ENCODE peak calls at places on chromosomes 16 and 17, in five cellular contexts. One of them, this sample, is unnamed.
A peak's percentile ranks its signal among the peaks of the same experiment; 100 is the strongest.

GRCh38 chr17:61000911-61001310 is 323.3 kb downstream of the BCAS3 start:
- DNase-seq in CD8-positive, alpha-beta T cell: no peak
- DNase-seq in esophagus muscularis mucosa: no peak
- DNase-seq in kidney: no peak
- DNase-seq in dorsolateral prefrontal cortex: no peak
- DNase-seq in this sample: no peak

GRCh38 chr16:12700161-12700560 is 103.5 kb downstream of the CPPED1 start:
- DNase-seq in CD8-positive, alpha-beta T cell: no peak
- DNase-seq in esophagus muscularis mucosa: no peak
- DNase-seq in kidney: no peak
- DNase-seq in dorsolateral prefrontal cortex: no peak
- DNase-seq in this sample: no peak

GRCh38 chr16:28623172-28623711 is 13.4 kb upstream of the SULT1A1 start:
- DNase-seq in CD8-positive, alpha-beta T cell: peak; percentile 70
- DNase-seq in esophagus muscularis mucosa: no peak
- DNase-seq in kidney: peak; percentile 85
- DNase-seq in dorsolateral prefrontal cortex: no peak
- DNase-seq in this sample: no peak

GRCh38 chr17:73304971-73305786 is 6.6 kb downstream of the CDC42EP4 start:
- DNase-seq in CD8-positive, alpha-beta T cell: no peak
- DNase-seq in esophagus muscularis mucosa: peak; percentile 95
- DNase-seq in kidney: peak; percentile 91
- DNase-seq in dorsolateral prefrontal cortex: no peak
- DNase-seq in this sample: no peak

GRCh38 chr16:81280393-81280792 is 34.4 kb upstream of the GAN start:
- DNase-seq in CD8-positive, alpha-beta T cell: no peak
- DNase-seq in esophagus muscularis mucosa: no peak
- DNase-seq in kidney: no peak
- DNase-seq in dorsolateral prefrontal cortex: no peak
- DNase-seq in this sample: no peak

GRCh38 chr17:55751720-55752250 is 934 bp downstream of the PCTP start:
- DNase-seq in CD8-positive, alpha-beta T cell: no peak
- DNase-seq in esophagus muscularis mucosa: no peak
- DNase-seq in kidney: no peak
- DNase-seq in dorsolateral prefrontal cortex: no peak
- DNase-seq in this sample: no peak

GRCh38 chr17:64230551-64231408 is 32.3 kb downstream of the TEX2 start:
- DNase-seq in CD8-positive, alpha-beta T cell: no peak
- DNase-seq in esophagus muscularis mucosa: no peak
- DNase-seq in kidney: no peak
- DNase-seq in dorsolateral prefrontal cortex: no peak
- DNase-seq in this sample: no peak

GRCh38 chr16:47519543-47519942 is 58.4 kb downstream of the PHKB start:
- DNase-seq in CD8-positive, alpha-beta T cell: no peak
- DNase-seq in esophagus muscularis mucosa: no peak
- DNase-seq in kidney: no peak
- DNase-seq in dorsolateral prefrontal cortex: no peak
- DNase-seq in this sample: no peak

GRCh38 chr17:16258916-16259315 is 41.9 kb downstream of the PIGL start:
- DNase-seq in CD8-positive, alpha-beta T cell: no peak
- DNase-seq in esophagus muscularis mucosa: no peak
- DNase-seq in kidney: no peak
- DNase-seq in dorsolateral prefrontal cortex: no peak
- DNase-seq in this sample: no peak

GRCh38 chr17:73341350-73342056 is 29.7 kb upstream of the CDC42EP4 start:
- DNase-seq in CD8-positive, alpha-beta T cell: no peak
- DNase-seq in esophagus muscularis mucosa: no peak
- DNase-seq in kidney: no peak
- DNase-seq in dorsolateral prefrontal cortex: peak; percentile 32
- DNase-seq in this sample: no peak

GRCh38 chr16:60922920-60923319 is 1113.3 kb downstream of the CDH8 start:
- DNase-seq in CD8-positive, alpha-beta T cell: no peak
- DNase-seq in esophagus muscularis mucosa: no peak
- DNase-seq in kidney: no peak
- DNase-seq in dorsolateral prefrontal cortex: no peak
- DNase-seq in this sample: no peak

GRCh38 chr17:82056729-82057621 is 5.3 kb downstream of the GPS1 start:
- DNase-seq in CD8-positive, alpha-beta T cell: peak; percentile 21
- DNase-seq in esophagus muscularis mucosa: no peak
- DNase-seq in kidney: peak; percentile 72
- DNase-seq in dorsolateral prefrontal cortex: no peak
- DNase-seq in this sample: peak; percentile 87

GRCh38 chr16:8864480-8864879 is 4.3 kb downstream of the CARHSP1 start:
- DNase-seq in CD8-positive, alpha-beta T cell: no peak
- DNase-seq in esophagus muscularis mucosa: no peak
- DNase-seq in kidney: no peak
- DNase-seq in dorsolateral prefrontal cortex: no peak
- DNase-seq in this sample: no peak

GRCh38 chr16:55487048-55487803 is 8.2 kb downstream of the MMP2 start:
- DNase-seq in CD8-positive, alpha-beta T cell: no peak
- DNase-seq in esophagus muscularis mucosa: no peak
- DNase-seq in kidney: no peak
- DNase-seq in dorsolateral prefrontal cortex: no peak
- DNase-seq in this sample: no peak

GRCh38 chr17:65985571-65985970 is 206.4 kb downstream of the CEP112 start:
- DNase-seq in CD8-positive, alpha-beta T cell: no peak
- DNase-seq in esophagus muscularis mucosa: no peak
- DNase-seq in kidney: no peak
- DNase-seq in dorsolateral prefrontal cortex: no peak
- DNase-seq in this sample: no peak

GRCh38 chr17:70365098-70365583 is 195.8 kb downstream of the KCNJ2 start:
- DNase-seq in CD8-positive, alpha-beta T cell: no peak
- DNase-seq in esophagus muscularis mucosa: no peak
- DNase-seq in kidney: no peak
- DNase-seq in dorsolateral prefrontal cortex: no peak
- DNase-seq in this sample: no peak

GRCh38 chr16:10616744-10617640 is 36.6 kb upstream of the EMP2 start:
- DNase-seq in CD8-positive, alpha-beta T cell: no peak
- DNase-seq in esophagus muscularis mucosa: no peak
- DNase-seq in kidney: peak; percentile 79
- DNase-seq in dorsolateral prefrontal cortex: no peak
- DNase-seq in this sample: no peak

GRCh38 chr16:85564277-85565051 is 48.7 kb upstream of the GSE1 start:
- DNase-seq in CD8-positive, alpha-beta T cell: no peak
- DNase-seq in esophagus muscularis mucosa: no peak
- DNase-seq in kidney: peak; percentile 75
- DNase-seq in dorsolateral prefrontal cortex: no peak
- DNase-seq in this sample: no peak

GRCh38 chr16:52353249-52353648 is 193.7 kb downstream of the TOX3 start:
- DNase-seq in CD8-positive, alpha-beta T cell: no peak
- DNase-seq in esophagus muscularis mucosa: no peak
- DNase-seq in kidney: no peak
- DNase-seq in dorsolateral prefrontal cortex: no peak
- DNase-seq in this sample: no peak

GRCh38 chr16:75087040-75087979 is 29.3 kb downstream of the LDHD start:
- DNase-seq in CD8-positive, alpha-beta T cell: no peak
- DNase-seq in esophagus muscularis mucosa: no peak
- DNase-seq in kidney: peak; percentile 65
- DNase-seq in dorsolateral prefrontal cortex: no peak
- DNase-seq in this sample: peak; percentile 50

GRCh38 chr17:72697602-72698146 is 394.8 kb downstream of the SLC39A11 start:
- DNase-seq in CD8-positive, alpha-beta T cell: no peak
- DNase-seq in esophagus muscularis mucosa: no peak
- DNase-seq in kidney: no peak
- DNase-seq in dorsolateral prefrontal cortex: peak; percentile 73
- DNase-seq in this sample: no peak

GRCh38 chr16:89052824-89053724 is 40.6 kb upstream of the ACSF3 start:
- DNase-seq in CD8-positive, alpha-beta T cell: no peak
- DNase-seq in esophagus muscularis mucosa: no peak
- DNase-seq in kidney: peak; percentile 81
- DNase-seq in dorsolateral prefrontal cortex: peak; percentile 46
- DNase-seq in this sample: no peak

GRCh38 chr16:53865492-53865863 is 161.5 kb downstream of the FTO start:
- DNase-seq in CD8-positive, alpha-beta T cell: no peak
- DNase-seq in esophagus muscularis mucosa: no peak
- DNase-seq in kidney: no peak
- DNase-seq in dorsolateral prefrontal cortex: no peak
- DNase-seq in this sample: no peak

GRCh38 chr17:82019905-82020873 is 2.5 kb downstream of the CENPX start:
- DNase-seq in CD8-positive, alpha-beta T cell: peak; percentile 58
- DNase-seq in esophagus muscularis mucosa: no peak
- DNase-seq in kidney: no peak
- DNase-seq in dorsolateral prefrontal cortex: no peak
- DNase-seq in this sample: no peak

GRCh38 chr17:44359458-44360143 is 4.1 kb downstream of the FAM171A2 start:
- DNase-seq in CD8-positive, alpha-beta T cell: no peak
- DNase-seq in esophagus muscularis mucosa: no peak
- DNase-seq in kidney: no peak
- DNase-seq in dorsolateral prefrontal cortex: no peak
- DNase-seq in this sample: peak; percentile 69

GRCh38 chr17:63082273-63082861 is 116.3 kb downstream of the TANC2 start:
- DNase-seq in CD8-positive, alpha-beta T cell: no peak
- DNase-seq in esophagus muscularis mucosa: no peak
- DNase-seq in kidney: no peak
- DNase-seq in dorsolateral prefrontal cortex: no peak
- DNase-seq in this sample: no peak

GRCh38 chr17:6587310-6587709 is 31.0 kb upstream of the PITPNM3 start:
- DNase-seq in CD8-positive, alpha-beta T cell: no peak
- DNase-seq in esophagus muscularis mucosa: no peak
- DNase-seq in kidney: no peak
- DNase-seq in dorsolateral prefrontal cortex: no peak
- DNase-seq in this sample: no peak

DNA sequence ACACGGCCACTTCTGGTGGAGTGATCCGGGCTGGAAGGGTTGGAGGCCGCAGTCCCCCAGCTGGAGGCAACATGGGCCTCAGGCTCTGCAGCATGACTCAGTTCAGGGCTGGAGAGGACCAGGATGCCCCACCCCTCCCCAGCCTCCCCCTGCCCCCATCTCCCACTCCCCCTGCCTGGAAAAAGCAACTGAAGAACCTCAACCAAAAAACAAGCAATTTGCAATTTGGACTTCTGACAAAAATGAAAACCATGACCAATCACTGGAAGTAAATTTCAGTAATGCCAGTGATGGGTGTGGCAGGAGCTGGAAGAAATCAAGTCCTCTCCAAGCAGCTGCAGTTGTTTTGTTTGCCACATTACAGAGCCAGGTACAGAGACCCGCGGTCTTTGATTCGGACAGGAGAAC is 6.6 kb upstream of the MIF4GD start:
- DNase-seq in CD8-positive, alpha-beta T cell: no peak
- DNase-seq in esophagus muscularis mucosa: no peak
- DNase-seq in kidney: no peak
- DNase-seq in dorsolateral prefrontal cortex: no peak
- DNase-seq in this sample: no peak
- TF ChIP-seq CTCF in CD8-positive, alpha-beta T cell: no peak
- TF ChIP-seq CTCF in esophagus muscularis mucosa: no peak
- TF ChIP-seq CTCF in kidney: no peak
- TF ChIP-seq CTCF in dorsolateral prefrontal cortex: no peak
- TF ChIP-seq CTCF in this sample: no peak

DNA sequence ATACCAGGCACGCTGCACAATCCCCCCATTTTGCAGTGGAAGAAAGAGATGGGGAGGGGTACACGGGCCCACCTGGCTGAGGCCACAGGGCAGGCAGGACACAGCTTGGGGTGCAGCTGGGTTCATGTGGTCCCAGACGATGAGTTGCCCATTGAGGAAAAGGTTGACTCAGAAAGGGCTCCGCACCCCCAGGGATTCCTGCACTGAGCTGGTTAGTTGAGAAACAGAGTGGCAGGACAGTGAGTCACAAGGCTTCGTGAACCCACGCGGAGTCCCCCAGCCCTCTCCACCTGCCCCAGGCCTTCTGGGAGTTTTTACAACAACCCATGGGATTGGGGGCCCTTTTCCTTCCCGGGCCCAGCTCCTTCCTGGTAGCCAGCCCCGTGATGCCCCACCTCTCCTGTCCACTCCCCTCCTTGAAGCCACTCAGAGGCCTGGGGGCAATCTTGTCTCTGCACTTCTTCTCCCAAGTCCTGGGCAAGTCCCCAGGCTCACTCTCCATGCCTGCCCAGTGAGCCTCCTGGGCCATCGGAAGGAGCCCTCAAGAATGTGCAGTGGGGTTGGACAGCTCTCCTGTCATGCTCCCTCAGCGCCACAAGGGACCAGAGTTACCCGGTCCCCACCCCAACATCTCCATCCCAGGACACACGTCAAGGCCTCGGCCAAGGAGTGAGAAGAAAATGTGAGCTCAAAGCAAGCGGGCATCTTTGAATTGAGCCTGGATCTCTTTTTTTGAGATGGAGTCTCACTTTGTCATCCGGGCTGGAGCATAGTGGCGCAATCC is 251.2 kb downstream of the PARN start:
- DNase-seq in CD8-positive, alpha-beta T cell: no peak
- DNase-seq in esophagus muscularis mucosa: no peak
- DNase-seq in kidney: no peak
- DNase-seq in dorsolateral prefrontal cortex: no peak
- DNase-seq in this sample: no peak
- TF ChIP-seq CTCF in CD8-positive, alpha-beta T cell: no peak
- TF ChIP-seq CTCF in esophagus muscularis mucosa: no peak
- TF ChIP-seq CTCF in kidney: no peak
- TF ChIP-seq CTCF in dorsolateral prefrontal cortex: no peak
- TF ChIP-seq CTCF in this sample: no peak

GRCh38 chr17:35019386-35020179 is 39.3 kb downstream of the LIG3 start:
- DNase-seq in CD8-positive, alpha-beta T cell: no peak
- DNase-seq in esophagus muscularis mucosa: no peak
- DNase-seq in kidney: no peak
- DNase-seq in dorsolateral prefrontal cortex: no peak
- DNase-seq in this sample: no peak

GRCh38 chr17:35025541-35025940 is 38.0 kb downstream of the RFFL start:
- DNase-seq in CD8-positive, alpha-beta T cell: no peak
- DNase-seq in esophagus muscularis mucosa: no peak
- DNase-seq in kidney: no peak
- DNase-seq in dorsolateral prefrontal cortex: no peak
- DNase-seq in this sample: no peak

GRCh38 chr17:35021520-35022380 is 41.4 kb downstream of the LIG3 start:
- DNase-seq in CD8-positive, alpha-beta T cell: no peak
- DNase-seq in esophagus muscularis mucosa: no peak
- DNase-seq in kidney: no peak
- DNase-seq in dorsolateral prefrontal cortex: no peak
- DNase-seq in this sample: no peak

GRCh38 chr17:35023538-35023937 is 40.0 kb downstream of the RFFL start:
- DNase-seq in CD8-positive, alpha-beta T cell: no peak
- DNase-seq in esophagus muscularis mucosa: no peak
- DNase-seq in kidney: no peak
- DNase-seq in dorsolateral prefrontal cortex: no peak
- DNase-seq in this sample: no peak

DNA sequence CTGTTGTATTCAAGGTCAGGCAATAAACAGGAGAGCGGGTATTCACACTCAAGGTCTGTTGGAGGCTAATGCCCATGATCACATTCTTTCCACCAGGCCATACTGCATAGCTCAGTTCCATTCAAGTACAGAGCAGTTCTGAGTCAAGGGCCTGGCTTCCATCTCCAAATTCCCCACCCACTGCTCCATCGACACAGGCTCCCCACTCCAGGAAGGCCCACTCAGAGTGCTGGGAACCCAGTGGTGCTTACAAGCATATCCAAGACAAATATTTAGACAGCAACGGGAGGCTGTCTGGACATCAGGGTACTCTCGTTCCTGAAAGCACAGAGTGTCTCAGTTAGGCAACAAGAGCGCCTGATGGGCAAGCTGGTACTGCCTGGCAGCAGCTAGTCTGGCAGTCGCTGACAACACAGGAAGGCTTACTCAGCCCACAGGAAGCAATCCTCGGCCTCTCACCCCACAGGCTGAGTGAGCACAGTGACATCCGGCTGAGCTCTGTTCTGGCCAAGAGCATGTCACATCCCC is 40.9 kb downstream of the RFFL start:
- DNase-seq in CD8-positive, alpha-beta T cell: peak; percentile 79
- DNase-seq in esophagus muscularis mucosa: peak; percentile 93
- DNase-seq in kidney: peak; percentile 89
- DNase-seq in dorsolateral prefrontal cortex: peak; percentile 95
- DNase-seq in this sample: peak; percentile 96
- TF ChIP-seq CTCF in CD8-positive, alpha-beta T cell: no peak
- TF ChIP-seq CTCF in esophagus muscularis mucosa: no peak
- TF ChIP-seq CTCF in kidney: no peak
- TF ChIP-seq CTCF in dorsolateral prefrontal cortex: no peak
- TF ChIP-seq CTCF in this sample: peak; percentile 71

GRCh38 chr17:40025991-40026815 is 11.0 kb downstream of the CSF3 start:
- DNase-seq in CD8-positive, alpha-beta T cell: peak; percentile 43
- DNase-seq in esophagus muscularis mucosa: no peak
- DNase-seq in kidney: no peak
- DNase-seq in dorsolateral prefrontal cortex: no peak
- DNase-seq in this sample: no peak
- TF ChIP-seq CTCF in CD8-positive, alpha-beta T cell: no peak
- TF ChIP-seq CTCF in esophagus muscularis mucosa: no peak
- TF ChIP-seq CTCF in kidney: no peak
- TF ChIP-seq CTCF in dorsolateral prefrontal cortex: no peak
- TF ChIP-seq CTCF in this sample: no peak

This sample was measured in chondrocyte.